ENCODE peak calls at places on chromosomes 12 and 14, in six cellular contexts. J is foreskin fibroblast, H is kidney epithelial cell, E is Calu3, O is nephron progenitor cell, T is PC-9. I is an unnamed sample.
A peak's percentile ranks its signal among the peaks of the same experiment; 100 is the strongest.

GRCh38 chr14:93056166-93056839 is 59.4 kb downstream of the ITPK1 start:
- DNase-seq in J (no peak), H (no peak), E (no peak), O (peak; percentile 50), T (no peak), I (no peak)

GRCh38 chr12:102526701-102527100 is 46.3 kb upstream of the IGF1 start:
- DNase-seq in J (no peak), H (no peak), E (no peak), O (no peak), T (no peak), I (no peak)

GRCh38 chr14:71324767-71325272 is 417.6 kb downstream of the PCNX1 start:
- DNase-seq in J (no peak), H (no peak), E (peak; percentile 43), O (peak; percentile 40), T (peak; percentile 25), I (no peak)

GRCh38 chr12:40254455-40255085 is 29.8 kb downstream of the LRRK2 start:
- DNase-seq in J (no peak), H (no peak), E (no peak), O (no peak), T (no peak), I (no peak)

GRCh38 chr14:92728781-92729364 is 19.6 kb downstream of the LGMN start:
- DNase-seq in J (no peak), H (peak; percentile 79), E (peak; percentile 33), O (no peak), T (peak; percentile 48), I (no peak)

GRCh38 chr14:90530523-90530922 is 133.7 kb downstream of the CALM1 start:
- DNase-seq in J (no peak), H (no peak), E (no peak), O (no peak), T (no peak), I (no peak)

GRCh38 chr14:73295198-73295796 is 58.0 kb downstream of the PAPLN start:
- DNase-seq in J (peak; percentile 12), H (no peak), E (peak; percentile 19), O (no peak), T (peak; percentile 6), I (no peak)

GRCh38 chr14:89293349-89293916 is 123.6 kb downstream of the FOXN3 start:
- DNase-seq in J (no peak), H (no peak), E (no peak), O (no peak), T (no peak), I (no peak)

GRCh38 chr12:119365451-119365850 is 30.9 kb downstream of the CCDC60 start:
- DNase-seq in J (no peak), H (no peak), E (no peak), O (no peak), T (no peak), I (no peak)

GRCh38 chr14:103066399-103066798 is 9.1 kb upstream of the CDC42BPB start:
- DNase-seq in J (no peak), H (no peak), E (no peak), O (no peak), T (no peak), I (no peak)

GRCh38 chr14:100538566-100539318 is 48.5 kb downstream of the BEGAIN start:
- DNase-seq in J (no peak), H (no peak), E (no peak), O (peak; percentile 1), T (no peak), I (no peak)

GRCh38 chr12:58725400-58726105 is 194.8 kb downstream of the LRIG3 start:
- DNase-seq in J (peak; percentile 4), H (no peak), E (no peak), O (no peak), T (no peak), I (no peak)

GRCh38 chr12:30045171-30045570 is 261.4 kb upstream of the TMTC1 start:
- DNase-seq in J (no peak), H (no peak), E (no peak), O (no peak), T (no peak), I (no peak)

GRCh38 chr12:108567388-108567787 is 5.0 kb downstream of the ISCU start:
- DNase-seq in J (no peak), H (no peak), E (no peak), O (no peak), T (no peak), I (no peak)

GRCh38 chr12:95386056-95386455 is 87.9 kb upstream of the METAP2 start:
- DNase-seq in J (peak; percentile 8), H (no peak), E (no peak), O (no peak), T (no peak), I (no peak)
- TF ChIP-seq CTCF in J (no peak), H (no peak), E (no peak), O (no peak), T (no peak), I (no peak)

DNA sequence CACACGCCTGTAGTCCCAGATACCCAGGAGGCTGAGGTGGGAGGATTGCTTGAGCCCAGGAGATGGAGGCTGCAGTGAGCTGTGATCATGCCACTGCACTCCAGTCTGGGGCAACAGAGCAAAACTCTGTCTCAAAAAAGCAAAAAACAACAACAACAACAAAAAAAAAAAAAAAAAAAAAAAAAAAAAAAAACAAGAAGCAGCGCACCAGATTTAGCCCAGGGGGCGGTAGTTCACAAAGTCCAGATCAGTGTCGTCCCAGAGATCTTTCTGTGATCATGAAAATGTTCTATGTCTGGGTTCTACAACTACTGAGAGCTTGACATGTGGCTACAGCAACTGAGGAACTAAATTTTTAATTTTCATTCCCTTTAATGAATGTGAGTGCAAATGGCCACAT is 27.4 kb downstream of the OAS2 start:
- DNase-seq in J (no peak), H (no peak), E (peak; percentile 20), O (peak; percentile 15), T (no peak), I (no peak)
- TF ChIP-seq CTCF in J (peak; percentile 29), H (peak; percentile 18), E (peak; percentile 36), O (peak; percentile 34), T (peak; percentile 46), I (peak; percentile 29)

DNA sequence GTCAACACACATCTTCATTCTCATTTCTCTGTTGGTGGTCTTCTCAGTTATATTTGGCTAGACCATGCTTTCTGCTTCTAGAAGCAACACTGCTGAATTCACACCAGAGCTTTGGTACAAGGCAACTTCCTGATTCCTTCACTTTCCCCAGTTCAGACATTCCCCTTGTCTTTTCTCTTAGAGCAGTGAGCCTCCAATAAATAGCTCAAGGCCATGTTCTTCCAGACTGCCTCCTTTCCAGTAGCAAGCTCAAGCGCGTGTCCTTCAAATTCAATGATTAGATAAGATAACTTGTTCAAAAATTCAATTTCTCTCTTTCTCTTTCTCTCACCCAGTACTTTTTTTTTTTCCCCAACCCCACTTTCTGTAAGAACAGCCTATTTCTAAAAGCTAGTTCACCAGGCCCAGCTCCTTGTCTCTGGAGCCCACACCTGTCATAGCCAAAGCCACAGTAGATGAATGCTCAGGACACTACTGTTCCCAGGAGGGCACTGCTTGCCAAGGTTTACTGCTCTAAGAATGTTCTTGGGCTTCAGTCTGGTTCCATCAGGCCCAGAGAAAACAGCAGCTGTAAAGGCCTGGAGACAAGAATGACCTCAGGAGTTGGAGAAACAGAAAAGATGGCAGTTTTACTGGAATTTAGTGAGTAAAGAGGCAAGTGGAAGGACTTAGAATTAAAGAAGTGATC is 17.7 kb downstream of the TBK1 start:
- DNase-seq in J (no peak), H (no peak), E (no peak), O (no peak), T (no peak), I (no peak)
- TF ChIP-seq CTCF in J (no peak), H (no peak), E (no peak), O (no peak), T (no peak), I (no peak)

DNA sequence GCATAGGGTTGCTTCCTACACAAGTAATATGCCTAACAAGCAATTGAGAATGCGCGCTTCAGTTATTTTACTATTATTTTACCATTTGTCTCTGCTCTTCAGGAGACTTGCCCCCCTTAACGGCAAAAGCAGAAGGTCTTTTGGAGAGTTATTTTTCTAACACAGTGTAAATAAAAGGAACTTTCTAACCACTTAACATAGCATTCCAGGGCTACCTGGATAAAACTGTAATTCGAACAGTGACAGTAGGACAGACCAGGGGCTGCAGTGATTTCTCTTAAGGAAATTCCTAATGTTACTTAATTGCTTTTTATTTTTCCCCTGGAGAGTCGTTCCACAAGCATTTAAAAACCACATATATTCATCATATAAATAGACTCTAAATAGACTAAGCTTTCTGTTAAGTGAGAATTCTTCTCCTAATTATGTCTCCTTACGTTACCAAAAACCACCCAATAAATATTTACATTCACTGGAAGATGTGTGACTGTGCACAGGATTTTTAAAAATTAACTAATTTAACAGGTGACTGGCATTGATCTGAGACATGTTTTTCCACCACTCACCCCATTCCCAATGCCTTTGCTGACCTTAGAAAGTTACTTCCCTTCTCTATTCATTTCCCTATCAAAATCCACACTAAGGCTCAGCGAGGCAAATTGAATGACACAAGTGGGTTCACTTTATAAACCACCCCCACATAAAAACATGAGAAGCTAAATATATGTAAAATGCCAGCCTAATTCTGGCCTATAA is 72.4 kb downstream of the RNF34 start:
- DNase-seq in J (no peak), H (no peak), E (no peak), O (no peak), T (no peak), I (no peak)
- TF ChIP-seq CTCF in J (no peak), H (no peak), E (no peak), O (no peak), T (no peak), I (no peak)

GRCh38 chr12:109927622-109928021 is 27.5 kb downstream of the TCHP start:
- DNase-seq in J (no peak), H (no peak), E (peak; percentile 53), O (peak; percentile 36), T (peak; percentile 25), I (no peak)
- TF ChIP-seq CTCF in J (peak; percentile 82), H (peak; percentile 59), E (peak; percentile 51), O (peak; percentile 50), T (peak; percentile 75), I (peak; percentile 74)

GRCh38 chr14:30450620-30451019 is 108.3 kb upstream of the G2E3 start:
- DNase-seq in J (no peak), H (no peak), E (no peak), O (no peak), T (no peak), I (no peak)
- TF ChIP-seq CTCF in J (no peak), H (no peak), E (no peak), O (no peak), T (no peak), I (no peak)